ENCODE peak calls at places on chromosomes 6 and 20, in ten cellular contexts. U is AG10803; D is right atrium auricular region; H is anterior cingulate cortex; I is activated T-cell treated with anti-CD3 and anti-CD28 coated beads for 1 hour; Y is EH; C is AG08395; P is activated naive CD4-positive, alpha-beta T cell treated with anti-CD3 and anti-CD28 coated beads, Interleukin-2, amount 10 ng/mL, durations not matched to agents 7 days and 5 days; W is AML-193; X is effector CD4-positive, alpha-beta T cell. F is an unnamed sample.

GRCh38 chr6:126170875-126171489 is 168.9 kb upstream of the CENPW start:
- DNase-seq in D (no peak), W (peak), C (no peak), Y (peak), I (no peak), H (no peak), U (peak), X (no peak), P (peak), F (no peak)

GRCh38 chr6:117542493-117542892 is 59.8 kb downstream of the GOPC start:
- DNase-seq in Y (no peak), W (no peak), H (no peak), D (no peak), C (no peak), P (no peak), U (no peak), I (no peak), X (no peak), F (no peak)

GRCh38 chr20:18133962-18134361 is 3.7 kb upstream of the KAT14 start:
- DNase-seq in X (no peak), D (no peak), I (no peak), P (no peak), H (no peak), U (no peak), W (no peak), Y (no peak), C (no peak), F (no peak)

GRCh38 chr6:131680868-131681267 is 20.3 kb downstream of the OR2A4 start:
- DNase-seq in I (no peak), X (no peak), C (no peak), Y (no peak), P (no peak), U (no peak), D (no peak), H (no peak), W (no peak), F (no peak)

GRCh38 chr6:123655520-123656306 is 19.0 kb upstream of the TRDN start:
- DNase-seq in W (peak), X (no peak), C (no peak), H (no peak), I (no peak), Y (peak), U (peak), D (no peak), P (no peak), F (no peak)

GRCh38 chr20:31710423-31711250 is 12.0 kb downstream of the BCL2L1 start:
- DNase-seq in Y (no peak), U (no peak), D (no peak), I (no peak), X (no peak), H (no peak), C (no peak), P (no peak), W (no peak), F (peak)

GRCh38 chr20:62143976-62144825 is 632 bp downstream of the SS18L1 start:
- DNase-seq in U (peak), Y (peak), X (no peak), D (no peak), C (peak), W (peak), I (peak), H (peak), P (peak), F (peak)

GRCh38 chr6:10381133-10381829 is 33.6 kb downstream of the TFAP2A start:
- DNase-seq in P (no peak), H (no peak), Y (no peak), D (no peak), C (no peak), U (no peak), X (no peak), I (no peak), W (no peak), F (no peak)

GRCh38 chr20:18224968-18225568 is 63.3 kb upstream of the ZNF133 start:
- DNase-seq in D (no peak), C (peak), W (no peak), X (no peak), H (no peak), P (no peak), U (peak), Y (peak), I (no peak), F (peak)

GRCh38 chr6:45924763-45925342 is 90.8 kb downstream of the CLIC5 start:
- DNase-seq in X (no peak), I (no peak), P (no peak), H (no peak), W (no peak), Y (no peak), C (no peak), D (no peak), U (no peak), F (no peak)

GRCh38 chr6:44431118-44431725 is 43.7 kb downstream of the CDC5L start:
- DNase-seq in Y (peak), D (no peak), W (peak), H (no peak), I (peak), P (peak), X (peak), U (peak), C (peak), F (peak)

GRCh38 chr6:131199568-131200272 is 64.5 kb downstream of the AKAP7 start:
- DNase-seq in H (no peak), P (peak), X (peak), D (no peak), Y (peak), U (peak), W (peak), I (peak), C (peak), F (no peak)

GRCh38 chr6:90610291-90610670 is 23.4 kb upstream of the MAP3K7 start:
- DNase-seq in D (no peak), C (no peak), Y (no peak), X (no peak), W (no peak), P (no peak), I (no peak), H (peak), U (no peak), F (no peak)

GRCh38 chr6:159169557-159170332 is 545 bp downstream of the FNDC1 start:
- DNase-seq in Y (peak), W (no peak), H (no peak), I (no peak), U (peak), D (no peak), X (no peak), C (peak), P (peak), F (no peak)